ENCODE peak calls at places on chromosomes 13 and 19, in five cellular contexts. One of them, this sample, is unnamed.

GRCh38 chr19:29006057-29006735 is 206.8 kb downstream of the UQCRFS1 start:
- DNase-seq in HFF-Myc: no peak
- DNase-seq in lung: no peak
- DNase-seq in nephron progenitor cell: no peak
- DNase-seq in left ventricle myocardium inferior: no peak
- DNase-seq in this sample: no peak

GRCh38 chr19:41304706-41305483 is 5.1 kb upstream of the CCDC97 start:
- DNase-seq in HFF-Myc: no peak
- DNase-seq in lung: no peak
- DNase-seq in nephron progenitor cell: no peak
- DNase-seq in left ventricle myocardium inferior: no peak
- DNase-seq in this sample: no peak

GRCh38 chr13:99311748-99312492 is 4.7 kb upstream of the GPR183 start:
- DNase-seq in HFF-Myc: no peak
- DNase-seq in lung: no peak
- DNase-seq in nephron progenitor cell: no peak
- DNase-seq in left ventricle myocardium inferior: no peak
- DNase-seq in this sample: no peak

GRCh38 chr13:111859361-111860105 is 207.4 kb upstream of the SOX1 start:
- DNase-seq in HFF-Myc: no peak
- DNase-seq in lung: no peak
- DNase-seq in nephron progenitor cell: no peak
- DNase-seq in left ventricle myocardium inferior: no peak
- DNase-seq in this sample: no peak

GRCh38 chr19:43618921-43619261 is 538 bp downstream of the ZNF428 start:
- DNase-seq in HFF-Myc: no peak
- DNase-seq in lung: no peak
- DNase-seq in nephron progenitor cell: no peak
- DNase-seq in left ventricle myocardium inferior: no peak
- DNase-seq in this sample: peak

GRCh38 chr13:39767791-39768564 is 112.5 kb downstream of the COG6 start:
- DNase-seq in HFF-Myc: no peak
- DNase-seq in lung: no peak
- DNase-seq in nephron progenitor cell: no peak
- DNase-seq in left ventricle myocardium inferior: no peak
- DNase-seq in this sample: no peak

GRCh38 chr13:101649490-101650126 is 197.1 kb downstream of the ITGBL1 start:
- DNase-seq in HFF-Myc: no peak
- DNase-seq in lung: no peak
- DNase-seq in nephron progenitor cell: no peak
- DNase-seq in left ventricle myocardium inferior: no peak
- DNase-seq in this sample: no peak

GRCh38 chr19:52748336-52748950 is 13.6 kb upstream of the ZNF611 start:
- DNase-seq in HFF-Myc: no peak
- DNase-seq in lung: no peak
- DNase-seq in nephron progenitor cell: no peak
- DNase-seq in left ventricle myocardium inferior: no peak
- DNase-seq in this sample: no peak

GRCh38 chr19:17336872-17337674 is at the start of gene GTPBP3:
- DNase-seq in HFF-Myc: peak
- DNase-seq in lung: peak
- DNase-seq in nephron progenitor cell: peak
- DNase-seq in left ventricle myocardium inferior: peak
- DNase-seq in this sample: peak

GRCh38 chr13:79171131-79172061 is 234.7 kb downstream of the RBM26 start:
- DNase-seq in HFF-Myc: no peak
- DNase-seq in lung: no peak
- DNase-seq in nephron progenitor cell: peak
- DNase-seq in left ventricle myocardium inferior: no peak
- DNase-seq in this sample: no peak

GRCh38 chr13:25300861-25301346 is 521 bp upstream of the NUP58 start:
- DNase-seq in HFF-Myc: no peak
- DNase-seq in lung: peak
- DNase-seq in nephron progenitor cell: no peak
- DNase-seq in left ventricle myocardium inferior: peak
- DNase-seq in this sample: peak

GRCh38 chr13:44378277-44378676 is 4.7 kb downstream of the SERP2 start:
- DNase-seq in HFF-Myc: no peak
- DNase-seq in lung: no peak
- DNase-seq in nephron progenitor cell: no peak
- DNase-seq in left ventricle myocardium inferior: no peak
- DNase-seq in this sample: no peak

GRCh38 chr19:57382806-57383488 is 6.7 kb upstream of the ZNF548 start:
- DNase-seq in HFF-Myc: no peak
- DNase-seq in lung: no peak
- DNase-seq in nephron progenitor cell: no peak
- DNase-seq in left ventricle myocardium inferior: no peak
- DNase-seq in this sample: no peak

GRCh38 chr13:45674908-45675307 is 27.2 kb upstream of the CBY2 start:
- DNase-seq in HFF-Myc: peak
- DNase-seq in lung: no peak
- DNase-seq in nephron progenitor cell: no peak
- DNase-seq in left ventricle myocardium inferior: no peak
- DNase-seq in this sample: no peak

GRCh38 chr19:10965398-10965797 is 4.6 kb downstream of the SMARCA4 start:
- DNase-seq in HFF-Myc: no peak
- DNase-seq in lung: no peak
- DNase-seq in nephron progenitor cell: no peak
- DNase-seq in left ventricle myocardium inferior: no peak
- DNase-seq in this sample: no peak

GRCh38 chr19:38319421-38320258 is at the start of gene KCNK6:
- DNase-seq in HFF-Myc: no peak
- DNase-seq in lung: no peak
- DNase-seq in nephron progenitor cell: peak
- DNase-seq in left ventricle myocardium inferior: peak
- DNase-seq in this sample: peak

GRCh38 chr13:113883314-113883811 is 19.5 kb upstream of the GAS6 start:
- DNase-seq in HFF-Myc: no peak
- DNase-seq in lung: no peak
- DNase-seq in nephron progenitor cell: no peak
- DNase-seq in left ventricle myocardium inferior: no peak
- DNase-seq in this sample: peak

GRCh38 chr19:28669804-28670203 is 543.1 kb downstream of the UQCRFS1 start:
- DNase-seq in HFF-Myc: no peak
- DNase-seq in lung: no peak
- DNase-seq in nephron progenitor cell: no peak
- DNase-seq in left ventricle myocardium inferior: no peak
- DNase-seq in this sample: no peak

GRCh38 chr13:45473627-45474026 is 8.9 kb downstream of the COG3 start:
- DNase-seq in HFF-Myc: no peak
- DNase-seq in lung: no peak
- DNase-seq in nephron progenitor cell: no peak
- DNase-seq in left ventricle myocardium inferior: no peak
- DNase-seq in this sample: no peak

GRCh38 chr13:113272791-113273190 is 24.2 kb upstream of the LAMP1 start:
- DNase-seq in HFF-Myc: no peak
- DNase-seq in lung: no peak
- DNase-seq in nephron progenitor cell: no peak
- DNase-seq in left ventricle myocardium inferior: no peak
- DNase-seq in this sample: no peak

DNA sequence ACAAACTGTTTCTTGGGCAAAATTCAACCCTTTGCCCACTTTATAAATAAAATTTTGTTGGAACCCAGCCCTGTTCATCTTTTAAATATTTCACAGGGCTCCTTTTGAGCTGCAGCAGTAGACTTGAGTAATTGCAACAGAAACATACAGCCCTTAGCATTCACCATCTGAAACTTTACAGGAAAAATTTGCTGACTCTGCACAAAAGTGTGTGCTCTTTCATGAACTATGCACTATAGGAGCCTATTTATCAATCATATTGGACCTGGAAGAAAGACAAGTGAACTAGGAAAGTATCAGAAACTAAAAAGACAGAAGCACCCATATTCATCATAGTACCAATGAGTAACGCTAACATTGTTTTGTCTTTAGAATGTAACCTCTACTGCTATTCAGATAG is 406.9 kb upstream of the SLC10A2 start:
- DNase-seq in HFF-Myc: no peak
- DNase-seq in lung: no peak
- DNase-seq in nephron progenitor cell: no peak
- DNase-seq in left ventricle myocardium inferior: no peak
- DNase-seq in this sample: no peak
- TF ChIP-seq CTCF in HFF-Myc: no peak
- TF ChIP-seq CTCF in lung: no peak
- TF ChIP-seq CTCF in nephron progenitor cell: no peak
- TF ChIP-seq CTCF in left ventricle myocardium inferior: no peak
- TF ChIP-seq CTCF in this sample: no peak

DNA sequence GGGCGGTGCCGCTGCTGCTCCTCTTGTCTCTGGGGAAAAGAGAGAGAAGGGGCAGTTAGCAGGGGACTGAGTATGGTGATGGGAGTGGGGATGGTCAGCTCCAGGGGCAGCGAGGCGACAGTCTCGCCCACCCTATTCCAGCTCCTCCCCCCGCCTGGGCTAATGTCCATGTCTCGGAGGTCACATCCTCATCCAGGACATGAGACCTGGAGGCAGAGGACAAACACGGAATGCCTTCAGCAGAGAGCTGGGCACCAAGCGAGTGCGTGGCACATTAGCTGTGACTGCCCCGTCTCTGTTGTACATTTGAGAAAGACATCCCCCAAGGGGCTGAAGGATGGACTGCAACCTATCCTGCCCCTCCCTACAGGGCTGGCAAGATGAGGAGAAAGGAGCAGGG is 9.1 kb downstream of the BBC3 start:
- DNase-seq in HFF-Myc: no peak
- DNase-seq in lung: no peak
- DNase-seq in nephron progenitor cell: no peak
- DNase-seq in left ventricle myocardium inferior: no peak
- DNase-seq in this sample: no peak
- TF ChIP-seq CTCF in HFF-Myc: no peak
- TF ChIP-seq CTCF in lung: no peak
- TF ChIP-seq CTCF in nephron progenitor cell: no peak
- TF ChIP-seq CTCF in left ventricle myocardium inferior: no peak
- TF ChIP-seq CTCF in this sample: no peak

DNA sequence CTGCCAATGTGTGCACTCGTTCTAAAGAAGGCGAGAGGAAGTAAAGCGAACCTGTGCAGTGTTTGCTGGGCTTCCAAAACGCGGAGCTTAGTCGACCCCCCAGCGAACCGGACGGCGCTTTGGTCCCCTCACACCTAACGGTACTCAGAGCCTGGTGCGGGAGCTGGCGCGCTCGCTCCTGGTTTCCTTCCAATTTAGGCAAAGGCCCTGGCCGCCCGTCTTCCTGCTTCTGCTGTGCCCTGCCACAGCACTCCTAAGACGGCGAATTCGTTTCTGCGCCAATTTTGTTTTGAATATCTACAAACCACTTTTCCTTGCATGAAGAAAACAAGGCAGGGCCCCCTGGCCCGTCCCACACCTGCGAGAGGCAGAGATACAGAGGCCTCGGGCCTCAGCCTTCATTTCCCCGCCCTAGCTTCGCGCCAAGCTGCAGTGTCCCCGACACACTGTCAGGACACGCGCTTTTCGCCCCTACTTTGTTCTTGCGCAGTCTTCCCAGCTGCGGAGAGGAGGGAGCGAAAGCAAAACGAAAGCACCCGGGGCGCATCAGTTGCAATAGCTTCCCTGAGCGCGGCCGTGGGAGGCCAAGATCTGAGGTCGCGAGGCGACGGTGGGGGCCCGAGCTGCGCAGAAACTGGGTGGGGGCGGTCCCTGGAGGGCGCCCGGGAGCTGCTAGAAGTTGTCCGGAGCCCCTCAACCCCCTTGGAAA is 111.9 kb downstream of the KCNRG start:
- DNase-seq in HFF-Myc: no peak
- DNase-seq in lung: no peak
- DNase-seq in nephron progenitor cell: peak
- DNase-seq in left ventricle myocardium inferior: peak
- DNase-seq in this sample: peak
- TF ChIP-seq CTCF in HFF-Myc: no peak
- TF ChIP-seq CTCF in lung: no peak
- TF ChIP-seq CTCF in nephron progenitor cell: no peak
- TF ChIP-seq CTCF in left ventricle myocardium inferior: no peak
- TF ChIP-seq CTCF in this sample: no peak

DNA sequence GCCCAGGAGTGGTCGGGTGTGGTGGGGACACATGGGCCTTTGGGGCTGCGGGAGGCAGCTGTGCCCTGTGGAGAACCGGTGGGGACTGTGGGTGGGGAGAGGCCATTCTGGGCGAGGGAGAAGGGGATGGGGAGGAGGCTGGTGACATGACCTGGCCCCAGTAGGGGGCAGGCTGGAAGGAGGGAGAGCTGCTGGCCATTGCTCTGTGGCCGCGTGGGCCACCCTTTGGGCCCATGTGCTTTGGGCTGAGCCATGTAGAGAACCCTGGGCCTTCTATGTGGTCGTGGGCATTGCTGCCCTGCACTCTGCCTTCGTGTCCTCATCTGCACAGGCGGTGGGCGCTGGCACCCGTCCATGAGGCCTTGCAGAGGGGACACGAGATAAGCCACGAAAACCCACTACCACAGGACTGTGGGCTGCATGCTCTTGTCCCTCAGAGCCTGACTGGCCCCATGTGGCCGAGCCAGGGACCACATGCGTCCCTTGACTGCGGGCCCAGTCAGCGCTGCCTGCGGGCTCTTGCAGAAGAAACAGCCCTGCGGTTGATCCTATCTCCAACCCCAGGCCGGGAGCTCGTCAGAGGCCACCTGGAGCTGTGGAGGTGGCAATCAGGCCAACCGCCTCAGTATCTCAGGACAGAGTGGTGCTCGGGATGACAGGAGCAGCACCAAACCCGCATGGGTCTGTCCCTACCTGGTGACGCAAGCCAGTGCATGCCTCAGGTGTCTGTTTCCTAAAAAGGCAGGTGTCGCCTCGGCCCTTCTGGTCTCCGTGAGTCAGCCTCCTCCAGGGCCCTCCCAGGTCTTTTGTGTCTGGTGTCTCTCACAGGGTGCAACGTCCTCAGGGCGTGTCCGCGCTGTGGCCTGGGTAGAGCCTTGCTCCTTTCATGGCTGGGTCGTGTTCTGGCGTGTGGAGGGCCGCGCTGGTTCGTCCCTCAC is 14.3 kb downstream of the FZR1 start:
- DNase-seq in HFF-Myc: no peak
- DNase-seq in lung: no peak
- DNase-seq in nephron progenitor cell: no peak
- DNase-seq in left ventricle myocardium inferior: no peak
- DNase-seq in this sample: no peak
- TF ChIP-seq CTCF in HFF-Myc: no peak
- TF ChIP-seq CTCF in lung: no peak
- TF ChIP-seq CTCF in nephron progenitor cell: no peak
- TF ChIP-seq CTCF in left ventricle myocardium inferior: no peak
- TF ChIP-seq CTCF in this sample: no peak

DNA sequence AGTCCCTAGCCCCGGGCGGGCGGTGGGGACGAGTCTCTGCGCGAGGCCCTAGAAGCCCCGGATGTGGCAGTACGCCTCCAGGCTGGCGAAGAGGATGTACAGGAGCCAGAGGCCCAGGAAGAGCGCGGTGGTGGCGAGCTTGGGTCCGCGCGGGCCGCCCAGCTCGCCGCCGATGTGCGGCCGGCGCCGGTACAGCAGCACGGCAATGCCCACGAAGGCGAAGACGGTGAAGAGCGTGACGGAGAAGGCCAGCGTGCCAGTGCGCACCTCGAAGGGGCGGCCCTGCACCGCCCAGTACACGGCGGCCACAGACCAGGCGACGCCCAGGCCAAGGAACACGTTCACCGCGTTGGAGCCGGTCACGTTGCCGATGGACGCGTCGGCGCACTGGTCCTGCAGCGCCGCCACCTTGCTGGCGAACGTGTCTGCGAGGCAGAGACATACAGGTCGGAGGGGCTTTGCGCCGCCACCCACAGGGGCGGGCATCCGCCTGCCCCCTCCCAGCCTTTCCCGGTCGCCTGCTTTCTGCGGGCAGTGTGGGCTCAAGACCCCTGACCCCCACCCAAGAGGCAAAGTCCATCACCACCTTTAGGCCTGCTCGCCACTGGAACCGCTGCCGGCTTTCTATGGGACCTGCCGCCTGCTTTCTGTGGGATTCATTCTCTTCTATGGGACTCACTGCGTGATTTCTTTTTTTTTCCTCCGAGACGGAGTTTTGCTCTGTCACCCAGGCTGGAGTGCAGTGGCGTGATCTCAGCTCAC is 10.9 kb upstream of the MEIS3 start:
- DNase-seq in HFF-Myc: no peak
- DNase-seq in lung: peak
- DNase-seq in nephron progenitor cell: peak
- DNase-seq in left ventricle myocardium inferior: no peak
- DNase-seq in this sample: peak
- TF ChIP-seq CTCF in HFF-Myc: peak
- TF ChIP-seq CTCF in lung: no peak
- TF ChIP-seq CTCF in nephron progenitor cell: peak
- TF ChIP-seq CTCF in left ventricle myocardium inferior: peak
- TF ChIP-seq CTCF in this sample: no peak

This sample was measured in testis.